ENCODE peak calls at places on chromosomes 6 and 20, in six cellular contexts. One of them, this sample, is unnamed.

GRCh38 chr6:167998206-167998605 is 735 bp downstream of the KIF25 start:
- DNase-seq in fibroblast of mammary gland: peak; percentile 60
- DNase-seq in fibroblast of lung: no peak
- DNase-seq in tibial nerve: no peak
- DNase-seq in natural killer cell: no peak
- DNase-seq in psoas muscle: no peak
- DNase-seq in this sample: no peak

GRCh38 chr6:11767458-11767857 is 11.1 kb downstream of the ADTRP start:
- DNase-seq in fibroblast of lung: no peak
- DNase-seq in tibial nerve: no peak
- DNase-seq in fibroblast of mammary gland: no peak
- DNase-seq in natural killer cell: no peak
- DNase-seq in psoas muscle: no peak
- DNase-seq in this sample: no peak

GRCh38 chr6:90053614-90054013 is 159.3 kb downstream of the GJA10 start:
- DNase-seq in psoas muscle: no peak
- DNase-seq in tibial nerve: no peak
- DNase-seq in fibroblast of lung: no peak
- DNase-seq in fibroblast of mammary gland: no peak
- DNase-seq in natural killer cell: no peak
- DNase-seq in this sample: no peak

GRCh38 chr6:102848796-102849195 is 1455.3 kb downstream of the GRIK2 start:
- DNase-seq in natural killer cell: no peak
- DNase-seq in psoas muscle: no peak
- DNase-seq in fibroblast of mammary gland: no peak
- DNase-seq in fibroblast of lung: no peak
- DNase-seq in tibial nerve: no peak
- DNase-seq in this sample: no peak

GRCh38 chr6:150537481-150537880 is 62.2 kb upstream of the PLEKHG1 start:
- DNase-seq in tibial nerve: no peak
- DNase-seq in natural killer cell: no peak
- DNase-seq in psoas muscle: no peak
- DNase-seq in fibroblast of mammary gland: no peak
- DNase-seq in fibroblast of lung: no peak
- DNase-seq in this sample: no peak

GRCh38 chr6:125867483-125867935 is 76.7 kb downstream of the NCOA7 start:
- DNase-seq in natural killer cell: no peak
- DNase-seq in psoas muscle: no peak
- DNase-seq in fibroblast of mammary gland: peak; percentile 72
- DNase-seq in tibial nerve: no peak
- DNase-seq in fibroblast of lung: peak; percentile 63
- DNase-seq in this sample: no peak

GRCh38 chr6:108592371-108593337 is 31.9 kb downstream of the FOXO3 start:
- DNase-seq in fibroblast of lung: peak; percentile 78
- DNase-seq in tibial nerve: no peak
- DNase-seq in natural killer cell: peak; percentile 66
- DNase-seq in fibroblast of mammary gland: peak; percentile 94
- DNase-seq in psoas muscle: peak; percentile 60
- DNase-seq in this sample: peak; percentile 37

GRCh38 chr20:23314714-23315498 is 35.7 kb upstream of the NXT1 start:
- DNase-seq in psoas muscle: no peak
- DNase-seq in fibroblast of lung: peak; percentile 29
- DNase-seq in natural killer cell: no peak
- DNase-seq in fibroblast of mammary gland: no peak
- DNase-seq in tibial nerve: peak; percentile 34
- DNase-seq in this sample: no peak

GRCh38 chr6:170583736-170584180 is 679 bp downstream of the PDCD2 start:
- DNase-seq in tibial nerve: no peak
- DNase-seq in fibroblast of lung: peak; percentile 4
- DNase-seq in natural killer cell: no peak
- DNase-seq in fibroblast of mammary gland: no peak
- DNase-seq in psoas muscle: no peak
- DNase-seq in this sample: no peak

GRCh38 chr6:45084257-45084656 is 243.9 kb upstream of the RUNX2 start:
- DNase-seq in tibial nerve: no peak
- DNase-seq in psoas muscle: no peak
- DNase-seq in fibroblast of lung: no peak
- DNase-seq in fibroblast of mammary gland: peak; percentile 20
- DNase-seq in natural killer cell: no peak
- DNase-seq in this sample: no peak

GRCh38 chr20:46240881-46241280 is 67.4 kb downstream of the CDH22 start:
- DNase-seq in fibroblast of mammary gland: no peak
- DNase-seq in tibial nerve: no peak
- DNase-seq in fibroblast of lung: no peak
- DNase-seq in psoas muscle: no peak
- DNase-seq in natural killer cell: no peak
- DNase-seq in this sample: no peak

GRCh38 chr6:35298625-35299140 is 1.1 kb downstream of the DEF6 start:
- DNase-seq in natural killer cell: no peak
- DNase-seq in tibial nerve: no peak
- DNase-seq in psoas muscle: no peak
- DNase-seq in fibroblast of lung: no peak
- DNase-seq in fibroblast of mammary gland: no peak
- DNase-seq in this sample: no peak

GRCh38 chr6:140460267-140460666 is 1085.8 kb upstream of the CITED2 start:
- DNase-seq in tibial nerve: no peak
- DNase-seq in natural killer cell: no peak
- DNase-seq in fibroblast of lung: no peak
- DNase-seq in fibroblast of mammary gland: no peak
- DNase-seq in psoas muscle: no peak
- DNase-seq in this sample: no peak

GRCh38 chr6:155188707-155189496 is 74.9 kb upstream of the CLDN20 start:
- DNase-seq in fibroblast of lung: peak; percentile 99
- DNase-seq in psoas muscle: no peak
- DNase-seq in fibroblast of mammary gland: peak; percentile 99
- DNase-seq in tibial nerve: no peak
- DNase-seq in natural killer cell: no peak
- DNase-seq in this sample: peak; percentile 87

GRCh38 chr6:144349690-144350132 is 64.6 kb downstream of the UTRN start:
- DNase-seq in fibroblast of mammary gland: peak; percentile 64
- DNase-seq in tibial nerve: no peak
- DNase-seq in fibroblast of lung: peak; percentile 42
- DNase-seq in psoas muscle: no peak
- DNase-seq in natural killer cell: no peak
- DNase-seq in this sample: peak; percentile 57

GRCh38 chr6:106692112-106692822 is 62.9 kb downstream of the QRSL1 start:
- DNase-seq in fibroblast of lung: peak; percentile 34
- DNase-seq in tibial nerve: no peak
- DNase-seq in psoas muscle: no peak
- DNase-seq in natural killer cell: no peak
- DNase-seq in fibroblast of mammary gland: peak; percentile 38
- DNase-seq in this sample: peak; percentile 2

GRCh38 chr20:19880256-19881079 is 122.4 kb downstream of the RIN2 start:
- DNase-seq in natural killer cell: no peak
- DNase-seq in fibroblast of lung: peak; percentile 28
- DNase-seq in fibroblast of mammary gland: peak; percentile 39
- DNase-seq in tibial nerve: no peak
- DNase-seq in psoas muscle: no peak
- DNase-seq in this sample: peak; percentile 76

GRCh38 chr20:52959125-52959524 is 13.0 kb upstream of the TSHZ2 start:
- DNase-seq in fibroblast of lung: peak; percentile 49
- DNase-seq in tibial nerve: no peak
- DNase-seq in natural killer cell: no peak
- DNase-seq in psoas muscle: no peak
- DNase-seq in fibroblast of mammary gland: no peak
- DNase-seq in this sample: no peak

GRCh38 chr6:75941509-75941908 is 131.0 kb downstream of the IMPG1 start:
- DNase-seq in fibroblast of mammary gland: no peak
- DNase-seq in natural killer cell: no peak
- DNase-seq in tibial nerve: no peak
- DNase-seq in psoas muscle: no peak
- DNase-seq in fibroblast of lung: no peak
- DNase-seq in this sample: no peak

GRCh38 chr20:48697845-48698491 is 129.8 kb downstream of the PREX1 start:
- DNase-seq in fibroblast of mammary gland: peak; percentile 47
- DNase-seq in psoas muscle: peak; percentile 72
- DNase-seq in tibial nerve: no peak
- DNase-seq in fibroblast of lung: peak; percentile 79
- DNase-seq in natural killer cell: no peak
- DNase-seq in this sample: peak; percentile 51

GRCh38 chr20:23613676-23614075 is 8.0 kb upstream of the CST9 start:
- DNase-seq in psoas muscle: no peak
- DNase-seq in fibroblast of lung: peak; percentile 61
- DNase-seq in fibroblast of mammary gland: peak; percentile 71
- DNase-seq in natural killer cell: no peak
- DNase-seq in tibial nerve: peak; percentile 31
- DNase-seq in this sample: no peak

GRCh38 chr6:32483968-32484613 is 44.4 kb downstream of the HLA-DRA start:
- DNase-seq in psoas muscle: no peak
- DNase-seq in tibial nerve: no peak
- DNase-seq in fibroblast of mammary gland: no peak
- DNase-seq in natural killer cell: no peak
- DNase-seq in fibroblast of lung: no peak
- DNase-seq in this sample: no peak

GRCh38 chr6:27863962-27864905 is 48.0 kb downstream of the OR2B2 start:
- DNase-seq in fibroblast of lung: peak; percentile 35
- DNase-seq in tibial nerve: no peak
- DNase-seq in psoas muscle: no peak
- DNase-seq in natural killer cell: peak; percentile 36
- DNase-seq in fibroblast of mammary gland: peak; percentile 48
- DNase-seq in this sample: peak; percentile 9

GRCh38 chr6:3769610-3770009 is 18.1 kb upstream of the PXDC1 start:
- DNase-seq in psoas muscle: no peak
- DNase-seq in fibroblast of mammary gland: peak; percentile 67
- DNase-seq in tibial nerve: no peak
- DNase-seq in fibroblast of lung: peak; percentile 66
- DNase-seq in natural killer cell: no peak
- DNase-seq in this sample: no peak

DNA sequence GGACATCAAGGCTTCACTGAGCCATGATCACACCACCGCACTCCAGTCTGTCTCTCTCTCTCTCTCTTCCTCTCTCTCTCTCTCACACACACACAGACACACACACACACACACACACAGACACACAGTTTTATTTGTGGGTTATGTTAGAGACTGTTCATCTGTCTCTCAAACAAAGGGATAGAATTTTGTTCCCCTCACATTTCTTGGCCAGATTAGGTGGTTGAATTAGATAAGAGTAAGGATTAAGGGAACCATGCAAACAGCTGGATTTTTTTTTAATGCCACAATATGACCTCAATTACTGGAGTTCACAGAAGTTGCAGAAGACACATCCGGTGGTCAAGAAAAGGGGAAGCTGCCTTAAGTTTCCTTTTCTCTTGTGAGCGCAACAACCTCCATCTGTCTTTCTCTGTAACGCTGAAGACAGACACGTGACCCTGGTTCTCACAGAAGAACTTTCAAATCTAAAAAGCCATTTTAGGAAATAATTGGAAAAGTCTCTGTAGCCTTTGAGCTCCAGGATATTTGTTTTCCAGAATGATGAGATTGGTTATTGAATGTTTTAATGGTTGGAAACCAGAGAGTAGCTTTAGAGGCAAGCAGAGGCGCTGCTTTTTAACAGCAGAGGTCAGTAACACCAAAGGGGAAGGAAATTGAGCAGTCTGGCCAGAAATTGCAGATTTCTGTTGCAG is 33.0 kb upstream of the LGSN start:
- DNase-seq in psoas muscle: no peak
- DNase-seq in fibroblast of lung: peak; percentile 69
- DNase-seq in tibial nerve: no peak
- DNase-seq in fibroblast of mammary gland: peak; percentile 69
- DNase-seq in natural killer cell: no peak
- DNase-seq in this sample: peak; percentile 44
- TF ChIP-seq CTCF in psoas muscle: peak; percentile 62
- TF ChIP-seq CTCF in fibroblast of lung: peak; percentile 73
- TF ChIP-seq CTCF in tibial nerve: peak; percentile 18
- TF ChIP-seq CTCF in fibroblast of mammary gland: peak; percentile 79
- TF ChIP-seq CTCF in natural killer cell: no peak
- TF ChIP-seq CTCF in this sample: peak; percentile 79

GRCh38 chr20:11906626-11907480 is 10.8 kb upstream of the BTBD3 start:
- DNase-seq in psoas muscle: no peak
- DNase-seq in natural killer cell: no peak
- DNase-seq in fibroblast of lung: no peak
- DNase-seq in tibial nerve: no peak
- DNase-seq in fibroblast of mammary gland: no peak
- DNase-seq in this sample: no peak

GRCh38 chr20:11907621-11908020 is 10.1 kb upstream of the BTBD3 start:
- DNase-seq in fibroblast of mammary gland: peak; percentile 61
- DNase-seq in psoas muscle: no peak
- DNase-seq in tibial nerve: no peak
- DNase-seq in natural killer cell: no peak
- DNase-seq in fibroblast of lung: no peak
- DNase-seq in this sample: no peak

GRCh38 chr20:11912664-11913415 is 4.9 kb upstream of the BTBD3 start:
- DNase-seq in psoas muscle: no peak
- DNase-seq in tibial nerve: no peak
- DNase-seq in natural killer cell: no peak
- DNase-seq in fibroblast of mammary gland: no peak
- DNase-seq in fibroblast of lung: no peak
- DNase-seq in this sample: no peak

GRCh38 chr20:11917663-11918062 is at the start of gene BTBD3:
- DNase-seq in natural killer cell: no peak
- DNase-seq in fibroblast of lung: peak; percentile 75
- DNase-seq in tibial nerve: no peak
- DNase-seq in psoas muscle: peak; percentile 41
- DNase-seq in fibroblast of mammary gland: peak; percentile 76
- DNase-seq in this sample: peak; percentile 51

DNA sequence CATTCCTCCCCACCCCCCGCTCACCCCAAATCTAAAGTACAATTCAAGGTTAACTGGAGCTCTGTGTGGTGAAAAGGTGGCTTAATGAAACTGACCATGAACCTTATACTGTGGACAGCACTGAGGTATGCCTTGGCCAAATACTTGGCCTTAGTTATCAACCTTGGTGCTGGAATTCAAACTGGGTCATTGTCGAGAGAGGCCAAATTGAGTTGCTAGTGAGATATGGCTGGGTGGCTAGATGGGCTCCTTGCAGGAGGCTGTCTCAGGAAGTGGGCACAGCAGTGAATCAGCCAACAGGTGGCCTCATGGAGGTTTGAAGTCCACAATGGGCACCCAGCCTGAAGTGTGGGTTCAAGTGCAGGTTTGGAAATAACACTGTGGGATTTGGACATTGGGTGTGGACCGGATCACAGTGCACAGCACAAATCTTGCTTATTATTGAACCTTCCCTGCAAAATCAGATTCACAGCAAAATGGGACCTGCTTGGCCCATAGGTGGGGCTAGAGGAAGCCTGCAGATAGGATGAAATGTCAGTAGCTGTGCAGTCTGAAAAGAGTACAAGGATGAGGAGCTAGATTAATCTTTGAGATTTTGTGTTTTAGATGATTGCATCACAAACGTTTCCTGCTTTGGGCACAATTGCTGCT is 5.6 kb upstream of the BTBD3 start:
- DNase-seq in tibial nerve: no peak
- DNase-seq in fibroblast of lung: peak; percentile 23
- DNase-seq in natural killer cell: no peak
- DNase-seq in fibroblast of mammary gland: peak; percentile 24
- DNase-seq in psoas muscle: no peak
- DNase-seq in this sample: no peak
- TF ChIP-seq CTCF in tibial nerve: no peak
- TF ChIP-seq CTCF in fibroblast of lung: peak; percentile 61
- TF ChIP-seq CTCF in natural killer cell: no peak
- TF ChIP-seq CTCF in fibroblast of mammary gland: peak; percentile 53
- TF ChIP-seq CTCF in psoas muscle: peak; percentile 22
- TF ChIP-seq CTCF in this sample: peak; percentile 72

GRCh38 chr20:37342231-37343177 is 3.4 kb upstream of the SRC start:
- DNase-seq in tibial nerve: no peak
- DNase-seq in psoas muscle: no peak
- DNase-seq in fibroblast of lung: no peak
- DNase-seq in natural killer cell: no peak
- DNase-seq in fibroblast of mammary gland: no peak
- DNase-seq in this sample: no peak
- TF ChIP-seq CTCF in tibial nerve: no peak
- TF ChIP-seq CTCF in psoas muscle: no peak
- TF ChIP-seq CTCF in fibroblast of lung: no peak
- TF ChIP-seq CTCF in natural killer cell: no peak
- TF ChIP-seq CTCF in fibroblast of mammary gland: no peak
- TF ChIP-seq CTCF in this sample: peak; percentile 44

GRCh38 chr6:37732688-37733087 is 35.0 kb upstream of the MDGA1 start:
- DNase-seq in psoas muscle: no peak
- DNase-seq in natural killer cell: no peak
- DNase-seq in tibial nerve: no peak
- DNase-seq in fibroblast of mammary gland: no peak
- DNase-seq in fibroblast of lung: no peak
- DNase-seq in this sample: no peak
- TF ChIP-seq CTCF in psoas muscle: no peak
- TF ChIP-seq CTCF in natural killer cell: no peak
- TF ChIP-seq CTCF in tibial nerve: no peak
- TF ChIP-seq CTCF in fibroblast of mammary gland: peak; percentile 4
- TF ChIP-seq CTCF in fibroblast of lung: no peak
- TF ChIP-seq CTCF in this sample: peak; percentile 23

This sample was measured in brain microvascular endothelial cell.